ENCODE peak calls at places on chromosome 5, in ten cellular contexts. One of them, this sample, is unnamed.

GRCh38 chr5:109413463-109413862 is 3.7 kb upstream of the PJA2 start:
- DNase-seq in retinal pigment epithelial cell: peak; percentile 68
- DNase-seq in SW 1271: peak; percentile 26
- DNase-seq in NCI-H1417: no peak
- DNase-seq in memory B cell: no peak
- DNase-seq in cardiac fibroblast: peak; percentile 48
- DNase-seq in activated CD8-positive, alpha-beta memory T cell treated with anti-CD3 and anti-CD28 coated beads, Interleukin-2, amount 50 U/mL, for 48 hours: no peak
- DNase-seq in hippocampal formation: no peak
- DNase-seq in heart right ventricle: peak; percentile 16
- DNase-seq in RCC 7860: no peak
- DNase-seq in this sample: no peak

GRCh38 chr5:63726491-63726890 is 235.8 kb downstream of the HTR1A start:
- DNase-seq in retinal pigment epithelial cell: no peak
- DNase-seq in SW 1271: no peak
- DNase-seq in NCI-H1417: no peak
- DNase-seq in memory B cell: no peak
- DNase-seq in cardiac fibroblast: no peak
- DNase-seq in activated CD8-positive, alpha-beta memory T cell treated with anti-CD3 and anti-CD28 coated beads, Interleukin-2, amount 50 U/mL, for 48 hours: no peak
- DNase-seq in hippocampal formation: no peak
- DNase-seq in heart right ventricle: no peak
- DNase-seq in RCC 7860: no peak
- DNase-seq in this sample: no peak

GRCh38 chr5:108560581-108560980 is 178.7 kb upstream of the FBXL17 start:
- DNase-seq in retinal pigment epithelial cell: no peak
- DNase-seq in SW 1271: no peak
- DNase-seq in NCI-H1417: no peak
- DNase-seq in memory B cell: no peak
- DNase-seq in cardiac fibroblast: peak; percentile 26
- DNase-seq in activated CD8-positive, alpha-beta memory T cell treated with anti-CD3 and anti-CD28 coated beads, Interleukin-2, amount 50 U/mL, for 48 hours: no peak
- DNase-seq in hippocampal formation: no peak
- DNase-seq in heart right ventricle: peak; percentile 28
- DNase-seq in RCC 7860: no peak
- DNase-seq in this sample: no peak

GRCh38 chr5:2608391-2608790 is 143.1 kb downstream of the IRX2 start:
- DNase-seq in retinal pigment epithelial cell: no peak
- DNase-seq in SW 1271: no peak
- DNase-seq in NCI-H1417: no peak
- DNase-seq in memory B cell: no peak
- DNase-seq in cardiac fibroblast: no peak
- DNase-seq in activated CD8-positive, alpha-beta memory T cell treated with anti-CD3 and anti-CD28 coated beads, Interleukin-2, amount 50 U/mL, for 48 hours: no peak
- DNase-seq in hippocampal formation: no peak
- DNase-seq in heart right ventricle: no peak
- DNase-seq in RCC 7860: no peak
- DNase-seq in this sample: no peak

GRCh38 chr5:59724482-59725392 is 168.8 kb downstream of the PDE4D start:
- DNase-seq in retinal pigment epithelial cell: no peak
- DNase-seq in SW 1271: peak; percentile 39
- DNase-seq in NCI-H1417: peak; percentile 63
- DNase-seq in memory B cell: peak; percentile 42
- DNase-seq in cardiac fibroblast: peak; percentile 67
- DNase-seq in activated CD8-positive, alpha-beta memory T cell treated with anti-CD3 and anti-CD28 coated beads, Interleukin-2, amount 50 U/mL, for 48 hours: no peak
- DNase-seq in hippocampal formation: no peak
- DNase-seq in heart right ventricle: no peak
- DNase-seq in RCC 7860: no peak
- DNase-seq in this sample: no peak

GRCh38 chr5:158245513-158245912 is 386.6 kb upstream of the CLINT1 start:
- DNase-seq in retinal pigment epithelial cell: no peak
- DNase-seq in SW 1271: no peak
- DNase-seq in NCI-H1417: no peak
- DNase-seq in memory B cell: no peak
- DNase-seq in cardiac fibroblast: no peak
- DNase-seq in activated CD8-positive, alpha-beta memory T cell treated with anti-CD3 and anti-CD28 coated beads, Interleukin-2, amount 50 U/mL, for 48 hours: no peak
- DNase-seq in hippocampal formation: no peak
- DNase-seq in heart right ventricle: no peak
- DNase-seq in RCC 7860: no peak
- DNase-seq in this sample: no peak

GRCh38 chr5:118863345-118863744 is 125.0 kb downstream of the DTWD2 start:
- DNase-seq in retinal pigment epithelial cell: no peak
- DNase-seq in SW 1271: no peak
- DNase-seq in NCI-H1417: no peak
- DNase-seq in memory B cell: no peak
- DNase-seq in cardiac fibroblast: no peak
- DNase-seq in activated CD8-positive, alpha-beta memory T cell treated with anti-CD3 and anti-CD28 coated beads, Interleukin-2, amount 50 U/mL, for 48 hours: no peak
- DNase-seq in hippocampal formation: no peak
- DNase-seq in heart right ventricle: no peak
- DNase-seq in RCC 7860: no peak
- DNase-seq in this sample: no peak

GRCh38 chr5:159049844-159050318 is 49.8 kb downstream of the EBF1 start:
- DNase-seq in retinal pigment epithelial cell: no peak
- DNase-seq in SW 1271: peak; percentile 9
- DNase-seq in NCI-H1417: no peak
- DNase-seq in memory B cell: peak; percentile 20
- DNase-seq in cardiac fibroblast: peak; percentile 81
- DNase-seq in activated CD8-positive, alpha-beta memory T cell treated with anti-CD3 and anti-CD28 coated beads, Interleukin-2, amount 50 U/mL, for 48 hours: no peak
- DNase-seq in hippocampal formation: peak; percentile 19
- DNase-seq in heart right ventricle: peak; percentile 27
- DNase-seq in RCC 7860: no peak
- DNase-seq in this sample: no peak

GRCh38 chr5:137073192-137073591 is 425.9 kb downstream of the SPOCK1 start:
- DNase-seq in retinal pigment epithelial cell: no peak
- DNase-seq in SW 1271: no peak
- DNase-seq in NCI-H1417: no peak
- DNase-seq in memory B cell: no peak
- DNase-seq in cardiac fibroblast: peak; percentile 46
- DNase-seq in activated CD8-positive, alpha-beta memory T cell treated with anti-CD3 and anti-CD28 coated beads, Interleukin-2, amount 50 U/mL, for 48 hours: no peak
- DNase-seq in hippocampal formation: no peak
- DNase-seq in heart right ventricle: no peak
- DNase-seq in RCC 7860: peak; percentile 50
- DNase-seq in this sample: no peak

GRCh38 chr5:36874465-36874864 is 2.1 kb upstream of the NIPBL start:
- DNase-seq in retinal pigment epithelial cell: no peak
- DNase-seq in SW 1271: no peak
- DNase-seq in NCI-H1417: no peak
- DNase-seq in memory B cell: no peak
- DNase-seq in cardiac fibroblast: no peak
- DNase-seq in activated CD8-positive, alpha-beta memory T cell treated with anti-CD3 and anti-CD28 coated beads, Interleukin-2, amount 50 U/mL, for 48 hours: no peak
- DNase-seq in hippocampal formation: no peak
- DNase-seq in heart right ventricle: no peak
- DNase-seq in RCC 7860: no peak
- DNase-seq in this sample: no peak

GRCh38 chr5:77028631-77029375 is 1.4 kb upstream of the AGGF1 start:
- DNase-seq in retinal pigment epithelial cell: no peak
- DNase-seq in SW 1271: no peak
- DNase-seq in NCI-H1417: no peak
- DNase-seq in memory B cell: no peak
- DNase-seq in cardiac fibroblast: no peak
- DNase-seq in activated CD8-positive, alpha-beta memory T cell treated with anti-CD3 and anti-CD28 coated beads, Interleukin-2, amount 50 U/mL, for 48 hours: no peak
- DNase-seq in hippocampal formation: peak; percentile 30
- DNase-seq in heart right ventricle: no peak
- DNase-seq in RCC 7860: no peak
- DNase-seq in this sample: no peak

GRCh38 chr5:85512896-85513295 is 1104.8 kb upstream of the COX7C start:
- DNase-seq in retinal pigment epithelial cell: no peak
- DNase-seq in SW 1271: no peak
- DNase-seq in NCI-H1417: peak; percentile 11
- DNase-seq in memory B cell: no peak
- DNase-seq in cardiac fibroblast: no peak
- DNase-seq in activated CD8-positive, alpha-beta memory T cell treated with anti-CD3 and anti-CD28 coated beads, Interleukin-2, amount 50 U/mL, for 48 hours: no peak
- DNase-seq in hippocampal formation: no peak
- DNase-seq in heart right ventricle: no peak
- DNase-seq in RCC 7860: no peak
- DNase-seq in this sample: no peak

GRCh38 chr5:122403965-122404364 is 91.9 kb downstream of the SNCAIP start:
- DNase-seq in retinal pigment epithelial cell: no peak
- DNase-seq in SW 1271: no peak
- DNase-seq in NCI-H1417: no peak
- DNase-seq in memory B cell: no peak
- DNase-seq in cardiac fibroblast: no peak
- DNase-seq in activated CD8-positive, alpha-beta memory T cell treated with anti-CD3 and anti-CD28 coated beads, Interleukin-2, amount 50 U/mL, for 48 hours: no peak
- DNase-seq in hippocampal formation: no peak
- DNase-seq in heart right ventricle: no peak
- DNase-seq in RCC 7860: no peak
- DNase-seq in this sample: no peak

GRCh38 chr5:59721741-59722140 is 171.8 kb downstream of the PDE4D start:
- DNase-seq in retinal pigment epithelial cell: no peak
- DNase-seq in SW 1271: no peak
- DNase-seq in NCI-H1417: no peak
- DNase-seq in memory B cell: no peak
- DNase-seq in cardiac fibroblast: no peak
- DNase-seq in activated CD8-positive, alpha-beta memory T cell treated with anti-CD3 and anti-CD28 coated beads, Interleukin-2, amount 50 U/mL, for 48 hours: no peak
- DNase-seq in hippocampal formation: no peak
- DNase-seq in heart right ventricle: no peak
- DNase-seq in RCC 7860: no peak
- DNase-seq in this sample: no peak

GRCh38 chr5:146825033-146825432 is 53.5 kb downstream of the PPP2R2B start:
- DNase-seq in retinal pigment epithelial cell: no peak
- DNase-seq in SW 1271: no peak
- DNase-seq in NCI-H1417: no peak
- DNase-seq in memory B cell: no peak
- DNase-seq in cardiac fibroblast: peak; percentile 23
- DNase-seq in activated CD8-positive, alpha-beta memory T cell treated with anti-CD3 and anti-CD28 coated beads, Interleukin-2, amount 50 U/mL, for 48 hours: no peak
- DNase-seq in hippocampal formation: no peak
- DNase-seq in heart right ventricle: peak; percentile 21
- DNase-seq in RCC 7860: no peak
- DNase-seq in this sample: no peak

GRCh38 chr5:33073856-33074255 is 362.7 kb downstream of the NPR3 start:
- DNase-seq in retinal pigment epithelial cell: no peak
- DNase-seq in SW 1271: no peak
- DNase-seq in NCI-H1417: no peak
- DNase-seq in memory B cell: no peak
- DNase-seq in cardiac fibroblast: no peak
- DNase-seq in activated CD8-positive, alpha-beta memory T cell treated with anti-CD3 and anti-CD28 coated beads, Interleukin-2, amount 50 U/mL, for 48 hours: no peak
- DNase-seq in hippocampal formation: no peak
- DNase-seq in heart right ventricle: no peak
- DNase-seq in RCC 7860: no peak
- DNase-seq in this sample: no peak

GRCh38 chr5:39775458-39776365 is 350.9 kb upstream of the DAB2 start:
- DNase-seq in retinal pigment epithelial cell: peak; percentile 79
- DNase-seq in SW 1271: peak; percentile 33
- DNase-seq in NCI-H1417: no peak
- DNase-seq in memory B cell: no peak
- DNase-seq in cardiac fibroblast: peak; percentile 74
- DNase-seq in activated CD8-positive, alpha-beta memory T cell treated with anti-CD3 and anti-CD28 coated beads, Interleukin-2, amount 50 U/mL, for 48 hours: no peak
- DNase-seq in hippocampal formation: no peak
- DNase-seq in heart right ventricle: no peak
- DNase-seq in RCC 7860: peak; percentile 79
- DNase-seq in this sample: no peak

GRCh38 chr5:153881687-153882086 is 157.0 kb downstream of the FAM114A2 start:
- DNase-seq in retinal pigment epithelial cell: no peak
- DNase-seq in SW 1271: no peak
- DNase-seq in NCI-H1417: no peak
- DNase-seq in memory B cell: no peak
- DNase-seq in cardiac fibroblast: no peak
- DNase-seq in activated CD8-positive, alpha-beta memory T cell treated with anti-CD3 and anti-CD28 coated beads, Interleukin-2, amount 50 U/mL, for 48 hours: no peak
- DNase-seq in hippocampal formation: no peak
- DNase-seq in heart right ventricle: no peak
- DNase-seq in RCC 7860: no peak
- DNase-seq in this sample: no peak